ENCODE peak calls at places on chromosomes 4 and X, in six cellular contexts. U, C, A, D, K and Q are unnamed samples. For H3K4me1, the result is how much of the 10 kb centered on the place peaks cover.

GRCh38 chrX:31092476-31092875 is 20.6 kb upstream of the FTHL17 start:
- DNase-seq in U (no peak), C (no peak), A (peak), D (no peak), K (no peak), Q (no peak)

GRCh38 chr4:83219991-83220360 is 64.6 kb downstream of the COQ2 start:
- DNase-seq in U (no peak), C (no peak), A (no peak), D (no peak), K (no peak), Q (no peak)

GRCh38 chrX:22365460-22365859 is 92.7 kb downstream of the CBLL2 start:
- DNase-seq in U (no peak), C (peak), A (peak), D (peak), K (no peak), Q (no peak)

GRCh38 chr4:96895826-96896225 is 1055.9 kb downstream of the PDHA2 start:
- DNase-seq in U (no peak), C (no peak), A (no peak), D (no peak), K (no peak), Q (no peak)

GRCh38 chrX:54067741-54068140 is 23.5 kb upstream of the PHF8 start:
- DNase-seq in U (no peak), C (no peak), A (no peak), D (no peak), K (no peak), Q (no peak)

GRCh38 chr4:2243682-2244380 is 1.9 kb upstream of the HAUS3 start:
- DNase-seq in U (peak), C (no peak), A (peak), D (no peak), K (no peak), Q (no peak)

GRCh38 chrX:58025979-58026378 is 115.7 kb upstream of the ZXDA start:
- DNase-seq in U (peak), C (no peak), A (peak), D (peak), K (no peak), Q (no peak)

GRCh38 chr4:81647388-81647787 is 175.7 kb upstream of the RASGEF1B start:
- DNase-seq in U (no peak), C (no peak), A (no peak), D (no peak), K (no peak), Q (peak)

GRCh38 chrX:17464196-17464595 is 89.2 kb downstream of the NHS start:
- DNase-seq in U (no peak), C (peak), A (peak), D (peak), K (no peak), Q (no peak)

GRCh38 chr4:110287130-110287529 is 88.7 kb upstream of the ELOVL6 start:
- DNase-seq in U (no peak), C (peak), A (peak), D (peak), K (no peak), Q (no peak)

GRCh38 chr4:121740796-121741409 is 24.1 kb downstream of the SMIM43 start:
- DNase-seq in U (no peak), C (no peak), A (no peak), D (no peak), K (no peak), Q (no peak)

GRCh38 chr4:181662383-181662782 is 580.8 kb upstream of the TENM3 start:
- DNase-seq in U (no peak), C (peak), A (peak), D (no peak), K (no peak), Q (no peak)

GRCh38 chr4:174524242-174524641 is 2.0 kb upstream of the HPGD start:
- DNase-seq in U (no peak), C (no peak), A (no peak), D (peak), K (peak), Q (no peak)

GRCh38 chr4:176841730-176842129 is 49.0 kb upstream of the VEGFC start:
- DNase-seq in U (no peak), C (peak), A (peak), D (peak), K (no peak), Q (no peak)

GRCh38 chr4:168408620-168409019 is 71.7 kb downstream of the DDX60L start:
- DNase-seq in U (no peak), C (peak), A (peak), D (peak), K (no peak), Q (no peak)

GRCh38 chr4:1293981-1294380 is 4.3 kb downstream of the MAEA start:
- DNase-seq in U (no peak), C (peak), A (peak), D (no peak), K (peak), Q (no peak)

GRCh38 chr4:89733936-89734335 is 103.0 kb downstream of the SNCA start:
- DNase-seq in U (no peak), C (no peak), A (no peak), D (no peak), K (no peak), Q (no peak)

GRCh38 chr4:8303485-8304281 is 34.1 kb downstream of the HTRA3 start:
- DNase-seq in U (no peak), C (peak), A (peak), D (peak), K (peak), Q (no peak)

GRCh38 chr4:85595098-85595775 is 120.3 kb downstream of the ARHGAP24 start:
- DNase-seq in U (no peak), C (no peak), A (no peak), D (no peak), K (no peak), Q (no peak)

GRCh38 chrX:47178337-47178736 is 15.3 kb upstream of the UBA1 start:
- DNase-seq in U (no peak), C (no peak), A (no peak), D (no peak), K (no peak), Q (no peak)

GRCh38 chr4:80322716-80323115 is 12.8 kb upstream of the CFAP299 start:
- DNase-seq in U (no peak), C (peak), A (peak), D (peak), K (no peak), Q (no peak)

GRCh38 chr4:115851918-115852766 is 738.7 kb upstream of the NDST4 start:
- DNase-seq in U (no peak), C (peak), A (peak), D (peak), K (peak), Q (peak)

GRCh38 chrX:39857780-39858179 is 240.0 kb downstream of the BCOR start:
- DNase-seq in U (no peak), C (no peak), A (no peak), D (peak), K (no peak), Q (no peak)

GRCh38 chr4:1105067-1105466 is 8.3 kb downstream of the RNF212 start:
- DNase-seq in U (no peak), C (no peak), A (no peak), D (no peak), K (no peak), Q (no peak)

GRCh38 chr4:7632971-7633370 is 198.2 kb upstream of the PSAPL1 start:
- DNase-seq in U (no peak), C (no peak), A (no peak), D (no peak), K (peak), Q (no peak)

GRCh38 chr4:67234296-67234695 is 311.0 kb downstream of the CENPC start:
- DNase-seq in U (no peak), C (peak), A (peak), D (no peak), K (no peak), Q (no peak)

GRCh38 chrX:56253832-56254703 is 21.9 kb downstream of the KLF8 start:
- DNase-seq in U (no peak), C (no peak), A (no peak), D (no peak), K (no peak), Q (no peak)

GRCh38 chrX:49868739-49869138 is 10.5 kb upstream of the USP27X start:
- DNase-seq in U (no peak), C (no peak), A (no peak), D (no peak), K (no peak), Q (no peak)

GRCh38 chr4:152525878-152526277 is 10.0 kb downstream of the FBXW7 start:
- DNase-seq in U (no peak), C (peak), A (peak), D (no peak), K (no peak), Q (no peak)

GRCh38 chrX:102765217-102765616 is 44.7 kb downstream of the GPRASP3 start:
- DNase-seq in U (no peak), C (peak), A (peak), D (peak), K (no peak), Q (no peak)

GRCh38 chrX:114580336-114580735 is 3.5 kb upstream of the HTR2C start:
- DNase-seq in U (no peak), C (no peak), A (no peak), D (peak), K (no peak), Q (no peak)

GRCh38 chrX:39299615-39300014 is 498.4 kb downstream of the MID1IP1 start:
- DNase-seq in U (no peak), C (no peak), A (no peak), D (no peak), K (no peak), Q (no peak)

GRCh38 chr4:1233641-1234277 is 15.2 kb downstream of the CTBP1 start:
- DNase-seq in U (no peak), C (peak), A (no peak), D (no peak), K (peak), Q (no peak)

DNA sequence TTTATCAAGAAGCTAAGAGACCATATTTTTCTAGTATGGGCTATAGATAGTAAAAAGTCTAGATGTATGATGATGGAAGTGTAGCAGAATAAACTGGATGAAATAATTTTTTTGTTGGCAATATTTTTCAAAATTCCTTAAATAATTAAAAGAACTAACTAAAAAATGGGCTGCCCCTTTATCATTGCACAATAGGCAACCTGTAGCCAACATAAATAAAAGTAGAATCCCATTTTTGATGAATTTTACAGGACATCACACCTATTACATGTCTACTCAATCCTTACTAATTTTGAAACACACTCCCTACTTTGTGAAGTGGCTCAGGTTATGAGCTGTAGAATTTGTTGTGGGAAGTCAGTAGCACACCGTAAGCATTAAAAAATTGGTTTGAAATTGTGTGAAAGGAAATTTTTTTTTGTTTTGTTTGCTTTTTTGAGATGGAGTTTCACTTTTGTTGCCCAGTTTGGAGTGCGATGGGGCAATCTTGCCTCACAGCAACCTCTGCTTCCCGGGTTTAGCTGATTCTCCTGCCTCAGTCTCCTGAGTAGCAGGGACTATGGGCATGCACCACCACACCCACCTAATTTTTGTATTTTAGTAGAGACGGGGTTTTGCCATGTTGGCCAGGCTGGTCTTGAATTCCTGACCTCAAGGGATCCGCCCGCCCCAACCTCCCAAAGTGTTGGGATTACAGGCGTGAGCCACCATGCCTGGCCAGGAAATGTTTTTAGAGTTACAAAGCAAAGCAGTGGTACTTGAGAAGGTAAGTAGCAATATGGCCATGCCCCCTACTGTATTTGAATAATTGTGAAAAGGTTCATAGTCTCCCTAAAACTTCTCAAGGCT is 8.9 kb upstream of the RUFY3 start:
- DNase-seq in U (no peak), C (no peak), A (no peak), D (no peak), K (no peak), Q (no peak)
- H3K4me1 ChIP-seq in U (under half), C (under half), A (under half), D (under half), K (under half), Q (under half)

DNA sequence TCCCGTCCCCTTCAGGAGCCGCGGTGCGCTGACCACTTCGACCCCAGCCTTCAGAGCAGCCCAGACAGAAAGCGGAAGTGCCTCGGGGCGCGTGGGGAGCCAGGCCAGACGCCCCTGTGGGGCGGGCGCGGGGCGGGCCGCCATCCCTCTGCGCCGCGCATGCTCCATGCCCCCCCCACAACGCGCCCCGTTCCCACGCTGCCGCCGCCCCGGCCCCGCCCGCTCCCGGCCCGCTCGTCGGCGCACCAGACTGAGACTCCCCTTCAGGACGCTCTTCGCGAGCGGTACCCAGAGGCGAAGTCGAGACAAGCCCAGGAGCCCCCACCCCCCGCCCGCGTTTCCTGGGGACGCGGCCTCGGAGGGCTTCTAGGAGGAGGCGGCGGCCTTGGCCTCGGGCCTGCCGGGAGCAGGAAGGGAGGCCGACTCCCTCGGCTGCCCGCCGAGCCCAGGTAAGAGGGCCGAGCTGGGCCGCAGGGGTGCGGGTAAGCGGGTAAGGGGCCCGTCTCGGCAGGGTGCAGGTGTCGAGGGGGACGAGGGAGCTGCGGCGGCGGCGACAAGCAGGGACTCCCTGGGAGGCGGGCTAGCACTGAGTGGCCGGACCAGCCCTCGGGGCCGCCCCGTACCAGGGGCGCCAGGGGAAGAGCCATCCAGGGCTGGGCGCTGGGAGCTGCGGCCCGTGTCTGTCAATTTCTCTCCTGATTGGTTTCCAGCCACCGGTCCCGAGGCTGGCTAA is at the start of gene ZFP92:
- DNase-seq in U (peak), C (no peak), A (no peak), D (no peak), K (no peak), Q (no peak)
- H3K27ac ChIP-seq in U (no peak), C (no peak), A (no peak), D (no peak), K (no peak), Q (no peak)

GRCh38 chr4:3708103-3708510 is 58.1 kb upstream of the ADRA2C start:
- DNase-seq in U (no peak), C (no peak), A (peak), D (no peak), K (peak), Q (no peak)

GRCh38 chr4:3708611-3709010 is 57.6 kb upstream of the ADRA2C start:
- DNase-seq in U (no peak), C (no peak), A (no peak), D (no peak), K (peak), Q (no peak)

GRCh38 chr4:3706111-3706511 is 60.1 kb upstream of the ADRA2C start:
- DNase-seq in U (no peak), C (no peak), A (no peak), D (no peak), K (peak), Q (no peak)

GRCh38 chr4:3706565-3707422 is 59.4 kb upstream of the ADRA2C start:
- DNase-seq in U (no peak), C (no peak), A (no peak), D (no peak), K (peak), Q (no peak)

GRCh38 chr4:3707423-3708102 is 58.6 kb upstream of the ADRA2C start:
- DNase-seq in U (no peak), C (no peak), A (no peak), D (no peak), K (peak), Q (no peak)
- H3K4me1 ChIP-seq in U (under half), C (under half), A (under half), D (under half), K (under half), Q (under half)

GRCh38 chrX:9724711-9725110 is 40.9 kb downstream of the GPR143 start:
- DNase-seq in U (no peak), C (peak), A (peak), D (no peak), K (no peak), Q (no peak)
- H3K27ac ChIP-seq in U (no peak), C (no peak), A (no peak), D (no peak), K (no peak), Q (no peak)

DNA sequence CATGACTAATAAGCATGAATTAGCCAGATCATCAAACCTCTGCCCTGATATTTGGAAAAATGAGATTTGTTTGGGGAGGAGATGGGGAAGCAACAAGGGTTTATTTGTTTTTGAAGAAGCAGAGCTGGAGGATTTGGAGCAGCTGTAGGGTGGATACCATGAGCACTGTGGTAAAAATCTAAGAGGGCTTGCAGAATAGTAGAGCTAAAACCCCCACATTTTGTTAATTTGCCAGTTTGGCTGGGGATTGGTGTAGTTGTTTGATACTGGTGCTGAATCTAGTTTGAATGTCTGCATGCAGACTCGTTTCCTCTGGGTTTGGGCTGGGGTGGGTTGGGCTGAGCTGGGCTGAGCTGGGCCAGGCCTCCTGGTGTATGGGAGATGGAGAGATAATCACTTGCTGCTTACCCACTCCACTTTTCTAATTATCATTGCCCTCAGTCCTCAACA is 43.7 kb downstream of the SMAD1 start:
- DNase-seq in U (no peak), C (no peak), A (peak), D (peak), K (no peak), Q (no peak)
- H3K4me1 ChIP-seq in U (under half), C (under half), A (under half), D (under half), K (under half), Q (under half)

DNA sequence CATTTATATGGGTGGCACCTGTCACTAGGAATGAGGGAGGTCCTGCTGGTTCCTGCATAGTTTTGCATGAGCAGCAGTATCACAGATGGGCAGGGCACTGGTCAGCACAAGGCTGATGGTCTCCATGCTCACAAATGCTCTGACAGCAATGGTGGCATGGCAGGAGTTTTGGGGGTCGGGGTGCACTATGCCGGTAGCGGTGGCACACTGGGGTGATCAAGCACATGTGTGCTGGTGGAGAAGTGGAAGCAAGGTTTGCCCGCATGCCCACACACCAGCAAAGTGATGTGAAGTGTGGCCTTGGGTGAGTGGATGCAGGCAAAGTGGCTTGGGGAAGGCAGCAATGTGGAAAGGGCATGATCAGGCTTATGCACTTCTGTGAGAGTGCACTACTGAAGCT is 60.5 kb upstream of the MAGEE1 start:
- DNase-seq in U (no peak), C (no peak), A (no peak), D (no peak), K (no peak), Q (no peak)
- H3K27ac ChIP-seq in U (no peak), C (no peak), A (no peak), D (no peak), K (no peak), Q (no peak)

GRCh38 chr4:30973993-30974392 is 253.8 kb downstream of the PCDH7 start:
- DNase-seq in U (no peak), C (no peak), A (no peak), D (no peak), K (no peak), Q (no peak)

GRCh38 chr4:30962949-30963348 is 242.8 kb downstream of the PCDH7 start:
- DNase-seq in U (no peak), C (peak), A (peak), D (no peak), K (no peak), Q (no peak)

DNA sequence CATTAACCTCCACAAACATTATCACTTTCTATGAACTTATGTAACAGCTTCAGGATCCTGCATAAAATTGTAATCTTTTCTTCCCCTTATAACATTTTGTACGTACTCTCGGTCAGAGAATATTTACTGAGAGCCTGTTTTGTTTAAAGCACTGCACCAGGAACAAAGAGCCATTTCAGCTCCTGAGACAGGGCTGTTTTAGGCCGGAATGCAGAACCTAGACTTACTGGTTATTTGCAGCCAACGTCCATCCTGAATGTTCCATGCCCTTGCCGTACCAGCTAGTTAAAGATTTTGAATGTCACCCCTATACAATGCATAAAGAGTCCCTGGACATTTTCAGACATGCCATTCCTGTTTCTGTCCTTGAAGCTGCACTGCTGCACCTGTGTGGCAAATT is 248.8 kb downstream of the PCDH7 start:
- DNase-seq in U (no peak), C (no peak), A (no peak), D (no peak), K (no peak), Q (no peak)
- H3K4me1 ChIP-seq in U (under half), C (under half), A (under half), D (under half), K (under half), Q (under half)

DNA sequence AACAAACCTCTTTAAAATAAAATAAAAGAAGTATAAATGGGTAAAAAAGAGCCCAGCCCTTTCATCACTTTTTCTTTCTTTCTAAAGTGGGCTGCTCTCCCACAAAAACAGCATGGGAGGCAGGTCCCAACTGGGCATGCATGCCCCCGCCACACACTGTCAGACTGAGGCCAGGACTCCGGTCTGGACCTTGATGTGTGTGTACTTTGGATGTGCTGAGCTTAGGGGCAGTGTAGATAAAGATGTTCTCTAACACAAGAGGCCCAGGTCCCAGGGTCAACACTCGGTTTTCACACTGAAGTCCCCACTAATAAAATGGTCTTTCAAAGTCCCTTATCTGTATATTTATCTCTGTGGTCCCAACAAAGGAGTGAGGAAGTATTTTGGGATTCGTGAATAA is 44.4 kb downstream of the ADGRA3 start:
- DNase-seq in U (no peak), C (no peak), A (no peak), D (no peak), K (no peak), Q (no peak)
- H3K27ac ChIP-seq in U (no peak), C (no peak), A (no peak), D (no peak), K (no peak), Q (no peak)

GRCh38 chr4:38020386-38020785 is 60.2 kb downstream of the PTTG2 start:
- DNase-seq in U (no peak), C (no peak), A (no peak), D (no peak), K (no peak), Q (no peak)
- H3K4me1 ChIP-seq in U (under half), C (under half), A (under half), D (under half), K (under half), Q (under half)